ENCODE peak calls at places on chromosomes 2 and 18, in nine cellular contexts. One of them, this sample, is unnamed.

GRCh38 chr2:78979380-78980238 is 45.9 kb upstream of the REG3G start:
- DNase-seq in upper lobe of right lung: no peak
- DNase-seq in heart right ventricle: no peak
- DNase-seq in astrocyte of the spinal cord: peak; percentile 9
- DNase-seq in GM20000: peak; percentile 50
- DNase-seq in hepatocyte: peak; percentile 84
- DNase-seq in tibial artery: no peak
- DNase-seq in NB4: peak; percentile 67
- DNase-seq in glutamatergic neuron: peak; percentile 84
- DNase-seq in this sample: no peak

GRCh38 chr2:110116033-110116710 is 550 bp upstream of the MALL start:
- DNase-seq in upper lobe of right lung: peak; percentile 72
- DNase-seq in heart right ventricle: no peak
- DNase-seq in astrocyte of the spinal cord: peak; percentile 77
- DNase-seq in GM20000: peak; percentile 36
- DNase-seq in hepatocyte: peak; percentile 50
- DNase-seq in tibial artery: no peak
- DNase-seq in NB4: no peak
- DNase-seq in glutamatergic neuron: peak; percentile 41
- DNase-seq in this sample: no peak

GRCh38 chr18:75777630-75778029 is 350.1 kb upstream of the SMIM21 start:
- DNase-seq in upper lobe of right lung: no peak
- DNase-seq in heart right ventricle: no peak
- DNase-seq in astrocyte of the spinal cord: no peak
- DNase-seq in GM20000: no peak
- DNase-seq in hepatocyte: no peak
- DNase-seq in tibial artery: no peak
- DNase-seq in NB4: no peak
- DNase-seq in glutamatergic neuron: no peak
- DNase-seq in this sample: no peak

GRCh38 chr2:10058251-10059015 is 15.1 kb downstream of the KLF11 start:
- DNase-seq in upper lobe of right lung: no peak
- DNase-seq in heart right ventricle: no peak
- DNase-seq in astrocyte of the spinal cord: no peak
- DNase-seq in GM20000: no peak
- DNase-seq in hepatocyte: no peak
- DNase-seq in tibial artery: no peak
- DNase-seq in NB4: no peak
- DNase-seq in glutamatergic neuron: no peak
- DNase-seq in this sample: no peak

GRCh38 chr2:164430166-164430783 is 191.0 kb downstream of the GRB14 start:
- DNase-seq in upper lobe of right lung: no peak
- DNase-seq in heart right ventricle: no peak
- DNase-seq in astrocyte of the spinal cord: peak; percentile 61
- DNase-seq in GM20000: peak; percentile 10
- DNase-seq in hepatocyte: peak; percentile 56
- DNase-seq in tibial artery: peak; percentile 25
- DNase-seq in NB4: peak; percentile 49
- DNase-seq in glutamatergic neuron: peak; percentile 27
- DNase-seq in this sample: no peak

GRCh38 chr2:229874647-229875046 is 47.2 kb downstream of the TRIP12 start:
- DNase-seq in upper lobe of right lung: no peak
- DNase-seq in heart right ventricle: no peak
- DNase-seq in astrocyte of the spinal cord: no peak
- DNase-seq in GM20000: no peak
- DNase-seq in hepatocyte: no peak
- DNase-seq in tibial artery: no peak
- DNase-seq in NB4: no peak
- DNase-seq in glutamatergic neuron: no peak
- DNase-seq in this sample: no peak

GRCh38 chr18:22167091-22167470 is 2.3 kb upstream of the GATA6 start:
- DNase-seq in upper lobe of right lung: no peak
- DNase-seq in heart right ventricle: peak; percentile 36
- DNase-seq in astrocyte of the spinal cord: no peak
- DNase-seq in GM20000: no peak
- DNase-seq in hepatocyte: no peak
- DNase-seq in tibial artery: peak; percentile 28
- DNase-seq in NB4: no peak
- DNase-seq in glutamatergic neuron: peak; percentile 41
- DNase-seq in this sample: no peak

GRCh38 chr18:9987355-9987754 is 73.5 kb downstream of the VAPA start:
- DNase-seq in upper lobe of right lung: no peak
- DNase-seq in heart right ventricle: peak; percentile 43
- DNase-seq in astrocyte of the spinal cord: no peak
- DNase-seq in GM20000: no peak
- DNase-seq in hepatocyte: no peak
- DNase-seq in tibial artery: no peak
- DNase-seq in NB4: no peak
- DNase-seq in glutamatergic neuron: no peak
- DNase-seq in this sample: no peak

GRCh38 chr2:218981390-218982311 is 3.3 kb downstream of the FEV start:
- DNase-seq in upper lobe of right lung: peak; percentile 67
- DNase-seq in heart right ventricle: no peak
- DNase-seq in astrocyte of the spinal cord: no peak
- DNase-seq in GM20000: peak; percentile 38
- DNase-seq in hepatocyte: peak; percentile 55
- DNase-seq in tibial artery: no peak
- DNase-seq in NB4: peak; percentile 44
- DNase-seq in glutamatergic neuron: peak; percentile 59
- DNase-seq in this sample: no peak

GRCh38 chr2:128710770-128711169 is 392.1 kb upstream of the HS6ST1 start:
- DNase-seq in upper lobe of right lung: no peak
- DNase-seq in heart right ventricle: no peak
- DNase-seq in astrocyte of the spinal cord: no peak
- DNase-seq in GM20000: no peak
- DNase-seq in hepatocyte: no peak
- DNase-seq in tibial artery: no peak
- DNase-seq in NB4: peak; percentile 96
- DNase-seq in glutamatergic neuron: no peak
- DNase-seq in this sample: no peak

GRCh38 chr2:165529130-165529529 is 59.6 kb downstream of the CSRNP3 start:
- DNase-seq in upper lobe of right lung: no peak
- DNase-seq in heart right ventricle: no peak
- DNase-seq in astrocyte of the spinal cord: peak; percentile 28
- DNase-seq in GM20000: no peak
- DNase-seq in hepatocyte: no peak
- DNase-seq in tibial artery: no peak
- DNase-seq in NB4: peak; percentile 20
- DNase-seq in glutamatergic neuron: no peak
- DNase-seq in this sample: no peak

GRCh38 chr2:98796775-98797544 is 66.0 kb upstream of the MGAT4A start:
- DNase-seq in upper lobe of right lung: no peak
- DNase-seq in heart right ventricle: no peak
- DNase-seq in astrocyte of the spinal cord: no peak
- DNase-seq in GM20000: no peak
- DNase-seq in hepatocyte: no peak
- DNase-seq in tibial artery: no peak
- DNase-seq in NB4: no peak
- DNase-seq in glutamatergic neuron: no peak
- DNase-seq in this sample: no peak

GRCh38 chr2:172970660-172971059 is 105.0 kb upstream of the MAP3K20 start:
- DNase-seq in upper lobe of right lung: no peak
- DNase-seq in heart right ventricle: no peak
- DNase-seq in astrocyte of the spinal cord: no peak
- DNase-seq in GM20000: no peak
- DNase-seq in hepatocyte: no peak
- DNase-seq in tibial artery: no peak
- DNase-seq in NB4: no peak
- DNase-seq in glutamatergic neuron: no peak
- DNase-seq in this sample: no peak

GRCh38 chr2:108621087-108621559 is 86.9 kb downstream of the LIMS1 start:
- DNase-seq in upper lobe of right lung: no peak
- DNase-seq in heart right ventricle: no peak
- DNase-seq in astrocyte of the spinal cord: peak; percentile 46
- DNase-seq in GM20000: peak; percentile 61
- DNase-seq in hepatocyte: peak; percentile 65
- DNase-seq in tibial artery: no peak
- DNase-seq in NB4: peak; percentile 66
- DNase-seq in glutamatergic neuron: no peak
- DNase-seq in this sample: peak; percentile 75

GRCh38 chr2:217085543-217085942 is 225.7 kb upstream of the TNP1 start:
- DNase-seq in upper lobe of right lung: no peak
- DNase-seq in heart right ventricle: no peak
- DNase-seq in astrocyte of the spinal cord: peak; percentile 58
- DNase-seq in GM20000: no peak
- DNase-seq in hepatocyte: no peak
- DNase-seq in tibial artery: no peak
- DNase-seq in NB4: peak; percentile 31
- DNase-seq in glutamatergic neuron: no peak
- DNase-seq in this sample: no peak
- TF ChIP-seq CTCF in upper lobe of right lung: no peak
- TF ChIP-seq CTCF in heart right ventricle: no peak
- TF ChIP-seq CTCF in astrocyte of the spinal cord: peak; percentile 13
- TF ChIP-seq CTCF in GM20000: no peak
- TF ChIP-seq CTCF in hepatocyte: no peak
- TF ChIP-seq CTCF in tibial artery: no peak
- TF ChIP-seq CTCF in NB4: no peak
- TF ChIP-seq CTCF in glutamatergic neuron: no peak
- TF ChIP-seq CTCF in this sample: no peak

DNA sequence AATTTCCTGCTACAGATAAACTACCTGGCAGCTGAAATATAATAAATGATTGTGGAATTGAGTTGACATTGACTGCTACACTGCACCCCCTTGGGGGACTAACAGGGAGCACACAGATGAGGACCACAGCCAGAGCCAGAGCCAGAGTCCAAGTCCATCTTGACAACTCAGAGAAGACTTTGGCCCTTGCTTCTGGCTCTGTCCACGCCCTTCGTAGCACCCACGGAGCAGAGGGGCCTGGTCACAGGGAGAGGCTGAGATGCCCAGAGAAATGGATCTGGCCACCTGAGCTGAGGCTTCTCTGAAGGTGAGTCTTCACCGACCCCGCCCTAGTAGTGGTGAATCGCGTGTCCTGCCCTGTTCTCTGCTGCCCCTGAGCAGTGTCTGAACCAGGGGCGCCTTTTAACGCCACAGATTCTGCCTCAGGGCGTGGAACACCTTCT is 35.8 kb upstream of the MAT2A start:
- DNase-seq in upper lobe of right lung: no peak
- DNase-seq in heart right ventricle: no peak
- DNase-seq in astrocyte of the spinal cord: no peak
- DNase-seq in GM20000: no peak
- DNase-seq in hepatocyte: peak; percentile 66
- DNase-seq in tibial artery: no peak
- DNase-seq in NB4: peak; percentile 54
- DNase-seq in glutamatergic neuron: no peak
- DNase-seq in this sample: no peak
- TF ChIP-seq CTCF in upper lobe of right lung: no peak
- TF ChIP-seq CTCF in heart right ventricle: no peak
- TF ChIP-seq CTCF in astrocyte of the spinal cord: no peak
- TF ChIP-seq CTCF in GM20000: no peak
- TF ChIP-seq CTCF in hepatocyte: peak; percentile 24
- TF ChIP-seq CTCF in tibial artery: no peak
- TF ChIP-seq CTCF in NB4: peak; percentile 10
- TF ChIP-seq CTCF in glutamatergic neuron: no peak
- TF ChIP-seq CTCF in this sample: no peak

DNA sequence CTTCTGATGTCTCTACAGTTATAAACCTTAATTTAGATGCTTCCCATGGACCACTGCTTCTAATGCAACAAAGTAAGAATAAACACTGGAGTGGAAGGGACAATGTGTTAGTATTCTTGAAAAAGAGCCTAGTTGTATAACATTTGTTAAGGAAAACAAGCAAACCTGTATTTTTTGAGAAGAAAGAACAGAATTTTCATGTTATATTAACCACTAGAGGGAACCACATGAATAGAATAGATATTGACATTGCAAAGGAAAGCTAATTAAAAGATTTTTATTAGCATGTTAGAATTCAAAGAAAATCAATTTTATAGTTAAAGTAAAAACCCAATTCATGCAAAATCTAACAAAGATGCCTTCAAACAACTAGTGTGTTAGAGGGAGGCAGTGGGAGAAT is 151.2 kb upstream of the BARD1 start:
- DNase-seq in upper lobe of right lung: no peak
- DNase-seq in heart right ventricle: no peak
- DNase-seq in astrocyte of the spinal cord: peak; percentile 19
- DNase-seq in GM20000: no peak
- DNase-seq in hepatocyte: no peak
- DNase-seq in tibial artery: no peak
- DNase-seq in NB4: no peak
- DNase-seq in glutamatergic neuron: no peak
- DNase-seq in this sample: no peak
- TF ChIP-seq CTCF in upper lobe of right lung: no peak
- TF ChIP-seq CTCF in heart right ventricle: no peak
- TF ChIP-seq CTCF in astrocyte of the spinal cord: no peak
- TF ChIP-seq CTCF in GM20000: no peak
- TF ChIP-seq CTCF in hepatocyte: peak; percentile 52
- TF ChIP-seq CTCF in tibial artery: no peak
- TF ChIP-seq CTCF in NB4: no peak
- TF ChIP-seq CTCF in glutamatergic neuron: peak; percentile 37
- TF ChIP-seq CTCF in this sample: peak; percentile 15

GRCh38 chr2:101518470-101519172 is 43.7 kb upstream of the RFX8 start:
- DNase-seq in upper lobe of right lung: no peak
- DNase-seq in heart right ventricle: peak; percentile 39
- DNase-seq in astrocyte of the spinal cord: peak; percentile 61
- DNase-seq in GM20000: no peak
- DNase-seq in hepatocyte: peak; percentile 78
- DNase-seq in tibial artery: no peak
- DNase-seq in NB4: peak; percentile 54
- DNase-seq in glutamatergic neuron: peak; percentile 33
- DNase-seq in this sample: no peak
- TF ChIP-seq CTCF in upper lobe of right lung: peak; percentile 31
- TF ChIP-seq CTCF in heart right ventricle: peak; percentile 71
- TF ChIP-seq CTCF in astrocyte of the spinal cord: peak; percentile 58
- TF ChIP-seq CTCF in GM20000: no peak
- TF ChIP-seq CTCF in hepatocyte: peak; percentile 64
- TF ChIP-seq CTCF in tibial artery: peak; percentile 38
- TF ChIP-seq CTCF in NB4: peak; percentile 20
- TF ChIP-seq CTCF in glutamatergic neuron: no peak
- TF ChIP-seq CTCF in this sample: no peak